ENCODE peak calls at places on chromosomes 3 and 15, in four cellular contexts. H is CD8-positive, alpha-beta T cell; Z is epithelial cell of proximal tubule; X is PC-3. V is an unnamed sample.
A peak's percentile ranks its signal among the peaks of the same experiment; 100 is the strongest.

GRCh38 chr3:8492744-8493511 is 8.7 kb upstream of the LMCD1 start:
- DNase-seq in Z (no peak), X (peak; percentile 68), H (no peak), V (no peak)

GRCh38 chr3:177894021-177894690 is 642.1 kb upstream of the KCNMB2 start:
- DNase-seq in Z (no peak), X (peak; percentile 59), H (no peak), V (no peak)

GRCh38 chr3:42148982-42149432 is 57.9 kb downstream of the TRAK1 start:
- DNase-seq in Z (no peak), X (peak; percentile 37), H (no peak), V (no peak)

GRCh38 chr15:50424066-50424890 is at the start of gene USP8:
- DNase-seq in X (peak; percentile 96), Z (peak; percentile 66), H (peak; percentile 95), V (peak; percentile 98)

GRCh38 chr15:80849308-80849707 is 70.1 kb downstream of the CEMIP start:
- DNase-seq in H (no peak), X (peak; percentile 93), Z (peak; percentile 68), V (no peak)

GRCh38 chr15:96408591-96409183 is 78.2 kb downstream of the NR2F2 start:
- DNase-seq in H (no peak), X (no peak), Z (no peak), V (no peak)

GRCh38 chr3:52446631-52447511 is 2.0 kb upstream of the SEMA3G start:
- DNase-seq in X (peak; percentile 80), Z (no peak), H (peak; percentile 86), V (no peak)

GRCh38 chr15:85316244-85316934 is 64.0 kb upstream of the AKAP13 start:
- DNase-seq in H (peak; percentile 60), X (peak; percentile 39), Z (no peak), V (no peak)

GRCh38 chr15:78098131-78098755 is 5.9 kb downstream of the SH2D7 start:
- DNase-seq in H (no peak), X (no peak), Z (no peak), V (peak; percentile 75)

GRCh38 chr3:52221563-52222318 is 3.7 kb downstream of the TLR9 start:
- DNase-seq in Z (no peak), H (peak; percentile 85), X (no peak), V (no peak)

GRCh38 chr3:183745300-183746098 is 47.9 kb downstream of the YEATS2 start:
- DNase-seq in X (peak; percentile 18), Z (no peak), H (no peak), V (no peak)

GRCh38 chr3:9843715-9844438 is at the start of gene RPUSD3:
- DNase-seq in X (peak; percentile 99), Z (peak; percentile 41), H (peak; percentile 99), V (peak; percentile 98)

GRCh38 chr3:49636883-49637609 is 37.1 kb upstream of the APEH start:
- DNase-seq in Z (no peak), H (no peak), X (peak; percentile 25), V (no peak)

GRCh38 chr3:189195302-189195701 is 23.5 kb downstream of the TPRG1 start:
- DNase-seq in H (no peak), X (no peak), Z (no peak), V (no peak)

GRCh38 chr15:20340331-20340811 is 201.2 kb downstream of the GOLGA6L6 start:
- DNase-seq in H (peak; percentile 68), X (peak; percentile 17), Z (no peak), V (peak; percentile 100)

GRCh38 chr3:126837773-126838172 is 133.7 kb downstream of the CHCHD6 start:
- DNase-seq in Z (no peak), H (no peak), X (no peak), V (no peak)

GRCh38 chr3:141877911-141878310 is 1.5 kb downstream of the ATP1B3 start:
- DNase-seq in H (no peak), Z (no peak), X (peak; percentile 36), V (no peak)

GRCh38 chr15:77975332-77976119 is 102.0 kb downstream of the TBC1D2B start:
- DNase-seq in X (no peak), Z (no peak), H (no peak), V (no peak)

GRCh38 chr15:47188766-47189507 is 528.4 kb upstream of the SEMA6D start:
- DNase-seq in X (no peak), Z (no peak), H (no peak), V (no peak)

GRCh38 chr3:156059950-156060501 is 60.4 kb upstream of the KCNAB1 start:
- DNase-seq in X (no peak), Z (no peak), H (no peak), V (no peak)

GRCh38 chr3:190780524-190780923 is 82.0 kb downstream of the GMNC start:
- DNase-seq in Z (no peak), X (peak; percentile 24), H (no peak), V (no peak)

GRCh38 chr3:25661694-25662455 is 2.8 kb downstream of the TOP2B start:
- DNase-seq in H (no peak), Z (no peak), X (peak; percentile 10), V (no peak)
- TF ChIP-seq CTCF in H (no peak), Z (no peak), X (peak; percentile 35), V (peak; percentile 32)

GRCh38 chr3:54222318-54222717 is 100.0 kb downstream of the CACNA2D3 start:
- DNase-seq in Z (no peak), H (no peak), X (peak; percentile 21), V (no peak)

GRCh38 chr3:54223063-54223462 is 100.7 kb downstream of the CACNA2D3 start:
- DNase-seq in X (peak; percentile 22), H (no peak), Z (no peak), V (no peak)

GRCh38 chr3:54228806-54229205 is 106.5 kb downstream of the CACNA2D3 start:
- DNase-seq in X (no peak), H (no peak), Z (no peak), V (no peak)

DNA sequence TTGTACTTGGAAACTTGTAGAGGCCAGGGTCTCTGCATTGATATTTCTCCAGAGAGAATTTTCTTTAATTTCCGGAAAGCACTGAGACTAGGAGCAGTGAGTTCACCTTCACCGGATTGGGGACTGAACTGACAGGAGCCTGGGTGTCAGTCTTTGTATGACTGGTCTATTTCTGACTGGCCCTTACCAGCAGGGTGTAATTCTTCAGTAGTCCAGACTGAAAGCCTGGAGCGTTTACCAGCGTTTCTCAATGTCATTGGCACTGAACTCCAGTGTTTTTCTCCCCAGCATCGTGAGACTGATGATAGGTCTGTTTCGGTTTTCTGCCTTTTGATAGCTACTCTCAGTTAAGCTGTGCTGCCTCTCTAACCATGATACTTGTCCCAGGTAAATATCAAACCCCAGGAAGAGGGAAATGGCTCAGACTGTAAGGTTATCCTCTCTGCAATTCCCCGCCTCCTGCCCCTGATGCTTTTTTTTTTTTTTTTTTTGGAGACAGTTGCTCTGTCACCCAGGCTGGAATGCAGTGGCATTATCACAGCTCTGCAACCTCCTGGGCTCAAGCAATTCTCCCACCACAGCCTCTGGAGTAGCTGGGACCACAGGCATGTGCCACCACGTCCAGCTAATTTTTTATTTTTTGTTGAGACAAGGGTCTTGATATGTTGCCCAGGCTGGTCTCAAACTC is 103.6 kb downstream of the CACNA2D3 start:
- DNase-seq in Z (no peak), H (no peak), X (no peak), V (no peak)
- TF ChIP-seq CTCF in Z (no peak), H (no peak), X (no peak), V (no peak)

DNA sequence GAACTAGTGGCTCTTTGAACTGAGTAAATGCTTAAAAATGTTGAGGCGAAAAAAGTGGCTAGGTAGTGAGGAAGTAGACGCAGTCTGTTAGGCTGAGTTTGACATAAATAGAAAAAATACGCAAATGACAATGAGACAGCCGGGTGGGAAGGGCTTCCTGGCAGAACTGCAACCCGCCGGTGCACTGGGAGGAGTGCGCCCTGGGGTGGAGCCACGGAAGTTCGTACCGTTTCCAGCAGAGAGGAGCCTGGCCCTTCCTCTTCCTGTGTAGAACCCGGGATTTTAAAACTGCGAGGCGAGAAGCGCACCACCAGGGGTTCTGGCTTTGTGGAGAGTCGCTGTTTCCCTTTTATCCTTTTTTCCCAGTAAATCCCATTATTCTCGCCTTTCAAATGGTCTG is 602.6 kb downstream of the PYDC2 start:
- DNase-seq in H (no peak), X (no peak), Z (no peak), V (no peak)
- TF ChIP-seq CTCF in H (no peak), X (no peak), Z (no peak), V (no peak)

GRCh38 chr3:55718956-55719355 is 231.8 kb upstream of the WNT5A start:
- DNase-seq in X (no peak), H (no peak), Z (no peak), V (no peak)

GRCh38 chr3:55721716-55722484 is 234.8 kb upstream of the WNT5A start:
- DNase-seq in Z (no peak), X (peak; percentile 56), H (no peak), V (no peak)

GRCh38 chr3:55719508-55719907 is 232.4 kb upstream of the WNT5A start:
- DNase-seq in H (no peak), Z (no peak), X (no peak), V (no peak)

GRCh38 chr3:55718475-55718874 is 231.4 kb upstream of the WNT5A start:
- DNase-seq in X (no peak), Z (no peak), H (no peak), V (no peak)

DNA sequence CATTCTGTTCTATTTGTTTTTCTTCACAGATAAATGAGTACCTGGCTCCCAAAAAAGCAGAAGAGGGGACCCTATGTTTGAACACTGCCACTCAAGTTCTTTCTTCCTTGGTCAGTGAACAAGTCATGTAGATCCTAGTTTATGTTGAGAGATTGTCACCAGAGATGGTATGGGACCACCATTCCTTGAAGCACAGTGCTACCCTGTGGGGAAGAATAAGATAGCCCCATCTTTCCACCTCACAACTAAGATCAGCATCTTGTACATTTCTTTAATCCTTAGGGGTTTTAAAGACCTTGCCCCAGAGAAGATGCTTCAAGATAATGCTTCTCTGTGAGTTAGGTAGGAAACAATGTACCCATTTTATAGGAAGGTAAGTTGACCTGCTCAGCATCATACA is 233.5 kb upstream of the WNT5A start:
- DNase-seq in H (no peak), Z (no peak), X (peak; percentile 49), V (no peak)
- TF ChIP-seq CTCF in H (no peak), Z (peak; percentile 43), X (peak; percentile 54), V (peak; percentile 29)

GRCh38 chr3:853489-853888 is 239.3 kb upstream of the CNTN6 start:
- DNase-seq in Z (no peak), X (no peak), H (no peak), V (no peak)

GRCh38 chr3:851098-851790 is 241.6 kb upstream of the CNTN6 start:
- DNase-seq in Z (peak; percentile 12), X (peak; percentile 52), H (no peak), V (no peak)

GRCh38 chr3:852033-852432 is 240.8 kb upstream of the CNTN6 start:
- DNase-seq in Z (no peak), H (no peak), X (no peak), V (no peak)
- TF ChIP-seq CTCF in Z (peak; percentile 9), H (no peak), X (no peak), V (no peak)

DNA sequence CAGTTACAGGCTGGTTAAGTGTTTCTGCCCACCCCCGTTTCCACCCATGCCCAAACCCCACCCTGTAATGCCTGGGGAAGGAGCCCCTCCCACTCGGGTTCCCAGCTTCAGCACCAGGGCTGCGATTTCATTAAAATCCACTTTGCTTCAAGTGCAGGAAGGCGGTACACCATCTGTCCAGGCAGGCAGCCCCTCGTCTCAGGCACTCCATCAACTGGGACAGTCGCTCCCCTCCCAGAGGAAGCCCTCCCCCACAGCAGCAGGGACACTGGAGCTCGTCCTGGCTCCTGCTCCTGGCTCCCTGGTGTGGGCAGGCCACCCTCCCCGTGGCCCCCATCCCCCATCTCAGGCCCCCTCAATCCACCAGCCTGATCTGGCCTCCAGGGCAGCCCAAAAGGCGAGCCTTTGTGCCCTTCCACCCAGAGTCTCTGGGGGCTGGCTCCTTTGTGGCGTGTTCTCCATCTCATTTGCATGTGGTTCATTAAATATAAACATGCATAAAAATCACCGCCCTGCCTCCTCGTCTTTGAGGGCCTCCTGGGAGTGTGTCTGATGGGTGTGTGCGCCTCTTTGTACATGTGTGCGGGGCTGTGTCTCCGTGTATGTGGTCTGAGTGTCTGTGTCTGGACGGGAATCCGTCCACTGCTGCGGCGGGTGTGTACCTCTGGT is 32.4 kb downstream of the RNU5B-1 start:
- DNase-seq in X (no peak), H (no peak), Z (no peak), V (peak; percentile 59)
- TF ChIP-seq CTCF in X (no peak), H (no peak), Z (no peak), V (no peak)